ENCODE peak calls at places on chromosome 11, in eight cellular contexts. One of them, this sample, is unnamed.
A peak's percentile ranks its signal among the peaks of the same experiment; 100 is the strongest.

GRCh38 chr11:59573216-59573615 is 42.4 kb downstream of the OSBP start:
- DNase-seq in A549: no peak
- DNase-seq in COLO829: no peak
- DNase-seq in EL: peak; percentile 92
- DNase-seq in GM04503: peak; percentile 73
- DNase-seq in posterior cingulate gyrus: no peak
- DNase-seq in CD8-positive, alpha-beta memory T cell: no peak
- DNase-seq in NCI-H748 treated with DMSO at 0.1 percent for 48 hours: no peak
- DNase-seq in this sample: no peak

GRCh38 chr11:27971256-27971655 is 136.7 kb downstream of the KIF18A start:
- DNase-seq in A549: no peak
- DNase-seq in COLO829: no peak
- DNase-seq in EL: peak; percentile 15
- DNase-seq in GM04503: no peak
- DNase-seq in posterior cingulate gyrus: no peak
- DNase-seq in CD8-positive, alpha-beta memory T cell: no peak
- DNase-seq in NCI-H748 treated with DMSO at 0.1 percent for 48 hours: no peak
- DNase-seq in this sample: no peak

GRCh38 chr11:6812391-6813005 is 13.0 kb upstream of the OR6A2 start:
- DNase-seq in A549: peak; percentile 35
- DNase-seq in COLO829: peak; percentile 33
- DNase-seq in EL: peak; percentile 50
- DNase-seq in GM04503: no peak
- DNase-seq in posterior cingulate gyrus: no peak
- DNase-seq in CD8-positive, alpha-beta memory T cell: peak; percentile 26
- DNase-seq in NCI-H748 treated with DMSO at 0.1 percent for 48 hours: peak; percentile 35
- DNase-seq in this sample: no peak

GRCh38 chr11:13214276-13214865 is 63.2 kb upstream of the BMAL1 start:
- DNase-seq in A549: no peak
- DNase-seq in COLO829: no peak
- DNase-seq in EL: no peak
- DNase-seq in GM04503: no peak
- DNase-seq in posterior cingulate gyrus: no peak
- DNase-seq in CD8-positive, alpha-beta memory T cell: no peak
- DNase-seq in NCI-H748 treated with DMSO at 0.1 percent for 48 hours: no peak
- DNase-seq in this sample: no peak

GRCh38 chr11:118135796-118136165 is 16.8 kb downstream of the SCN4B start:
- DNase-seq in A549: no peak
- DNase-seq in COLO829: no peak
- DNase-seq in EL: no peak
- DNase-seq in GM04503: no peak
- DNase-seq in posterior cingulate gyrus: no peak
- DNase-seq in CD8-positive, alpha-beta memory T cell: no peak
- DNase-seq in NCI-H748 treated with DMSO at 0.1 percent for 48 hours: no peak
- DNase-seq in this sample: no peak

GRCh38 chr11:123504401-123504800 is 74.3 kb downstream of the GRAMD1B start:
- DNase-seq in A549: no peak
- DNase-seq in COLO829: no peak
- DNase-seq in EL: no peak
- DNase-seq in GM04503: no peak
- DNase-seq in posterior cingulate gyrus: no peak
- DNase-seq in CD8-positive, alpha-beta memory T cell: no peak
- DNase-seq in NCI-H748 treated with DMSO at 0.1 percent for 48 hours: no peak
- DNase-seq in this sample: no peak

GRCh38 chr11:93131709-93132108 is 66.1 kb downstream of the SLC36A4 start:
- DNase-seq in A549: no peak
- DNase-seq in COLO829: no peak
- DNase-seq in EL: no peak
- DNase-seq in GM04503: no peak
- DNase-seq in posterior cingulate gyrus: no peak
- DNase-seq in CD8-positive, alpha-beta memory T cell: no peak
- DNase-seq in NCI-H748 treated with DMSO at 0.1 percent for 48 hours: peak; percentile 49
- DNase-seq in this sample: no peak

GRCh38 chr11:7651700-7652099 is 21.6 kb downstream of the CYB5R2 start:
- DNase-seq in A549: no peak
- DNase-seq in COLO829: peak; percentile 78
- DNase-seq in EL: no peak
- DNase-seq in GM04503: no peak
- DNase-seq in posterior cingulate gyrus: peak; percentile 73
- DNase-seq in CD8-positive, alpha-beta memory T cell: no peak
- DNase-seq in NCI-H748 treated with DMSO at 0.1 percent for 48 hours: no peak
- DNase-seq in this sample: no peak

GRCh38 chr11:76919887-76920746 is 59.4 kb downstream of the ACER3 start:
- DNase-seq in A549: peak; percentile 60
- DNase-seq in COLO829: peak; percentile 66
- DNase-seq in EL: peak; percentile 80
- DNase-seq in GM04503: peak; percentile 36
- DNase-seq in posterior cingulate gyrus: peak; percentile 49
- DNase-seq in CD8-positive, alpha-beta memory T cell: peak; percentile 63
- DNase-seq in NCI-H748 treated with DMSO at 0.1 percent for 48 hours: peak; percentile 59
- DNase-seq in this sample: peak; percentile 88

GRCh38 chr11:78078218-78079167 is 1.2 kb downstream of the NDUFC2 start:
- DNase-seq in A549: no peak
- DNase-seq in COLO829: no peak
- DNase-seq in EL: no peak
- DNase-seq in GM04503: no peak
- DNase-seq in posterior cingulate gyrus: no peak
- DNase-seq in CD8-positive, alpha-beta memory T cell: no peak
- DNase-seq in NCI-H748 treated with DMSO at 0.1 percent for 48 hours: no peak
- DNase-seq in this sample: no peak